ENCODE peak calls at places on chromosomes 7 and 10, in seven cellular contexts. Y is epithelial cell of esophagus, Z is fibroblast of pulmonary artery, O is astrocyte of the spinal cord, I is ovary, G is IMR-90, V is foreskin fibroblast. M is an unnamed sample.

GRCh38 chr7:129531721-129532120 is 29.4 kb downstream of the SMKR1 start:
- DNase-seq in Z (no peak), G (no peak), I (no peak), O (no peak), Y (no peak), V (no peak), M (no peak)

GRCh38 chr7:28517606-28518005 is 105.3 kb downstream of the CREB5 start:
- DNase-seq in G (no peak), Y (no peak), I (no peak), Z (no peak), O (no peak), V (no peak), M (no peak)

GRCh38 chr10:23196915-23197314 is 4.8 kb downstream of the PTF1A start:
- DNase-seq in Y (no peak), O (no peak), Z (no peak), V (no peak), G (no peak), I (no peak), M (no peak)

GRCh38 chr10:79239275-79239779 is 107.9 kb upstream of the PPIF start:
- DNase-seq in O (peak), Y (peak), I (no peak), V (peak), G (peak), Z (no peak), M (peak)

GRCh38 chr7:141072548-141073172 is 1.2 kb upstream of the TMEM178B start:
- DNase-seq in V (peak), I (peak), Y (peak), O (peak), G (peak), Z (peak), M (peak)

GRCh38 chr7:99365318-99366141 is 9.0 kb upstream of the ARPC1B start:
- DNase-seq in Y (peak), V (no peak), Z (no peak), O (no peak), G (no peak), I (peak), M (peak)

GRCh38 chr10:62815373-62816111 is 624 bp downstream of the EGR2 start:
- DNase-seq in G (no peak), Z (no peak), I (peak), V (peak), Y (peak), O (peak), M (no peak)

GRCh38 chr7:128697301-128697905 is 25.3 kb downstream of the GARIN1A start:
- DNase-seq in V (peak), Y (peak), G (peak), Z (peak), I (no peak), O (peak), M (peak)

GRCh38 chr10:100286051-100287033 is at the start of gene BLOC1S2:
- DNase-seq in O (peak), Z (peak), G (peak), I (peak), Y (peak), V (peak), M (peak)

GRCh38 chr10:87865201-87866025 is 2.0 kb downstream of the PTEN start:
- DNase-seq in Y (no peak), G (no peak), V (no peak), Z (no peak), I (no peak), O (peak), M (peak)

GRCh38 chr7:5633161-5634106 is 148.0 kb downstream of the RNF216 start:
- DNase-seq in Z (no peak), G (no peak), Y (no peak), I (no peak), V (peak), O (peak), M (no peak)

GRCh38 chr10:107727762-107728317 is 563.3 kb upstream of the SORCS1 start:
- DNase-seq in Y (peak), O (peak), V (peak), Z (peak), I (no peak), G (peak), M (peak)

GRCh38 chr10:2214035-2214434 is 476.7 kb upstream of the ADARB2 start:
- DNase-seq in G (no peak), I (no peak), Z (peak), V (no peak), Y (peak), O (peak), M (peak)

GRCh38 chr10:22849077-22849810 is 78.6 kb upstream of the ARMC3 start:
- DNase-seq in I (peak), V (peak), Z (peak), O (peak), G (no peak), Y (peak), M (peak)

GRCh38 chr10:50614444-50615137 is 9.2 kb downstream of the SGMS1 start:
- DNase-seq in O (no peak), I (no peak), V (no peak), Y (peak), G (no peak), Z (no peak), M (peak)

GRCh38 chr7:26813426-26813825 is 51.0 kb downstream of the SKAP2 start:
- DNase-seq in I (no peak), G (peak), O (peak), V (no peak), Y (no peak), Z (peak), M (no peak)

GRCh38 chr7:15015545-15016314 is 113.2 kb upstream of the DGKB start:
- DNase-seq in I (peak), V (peak), Z (peak), G (peak), O (peak), Y (peak), M (peak)

GRCh38 chr10:78295242-78295641 is 261.6 kb downstream of the RPS24 start:
- DNase-seq in O (no peak), Y (no peak), G (no peak), I (no peak), V (no peak), Z (no peak), M (no peak)

GRCh38 chr7:142139597-142140501 is 28.3 kb downstream of the MGAM2 start:
- DNase-seq in V (no peak), G (no peak), Y (no peak), O (no peak), Z (no peak), I (no peak), M (no peak)

GRCh38 chr10:13441476-13441875 is 87.3 kb downstream of the BEND7 start:
- DNase-seq in Y (no peak), O (no peak), I (no peak), V (no peak), G (no peak), Z (no peak), M (no peak)

GRCh38 chr10:94006591-94007550 is 13.1 kb downstream of the PLCE1 start:
- DNase-seq in Y (peak), Z (peak), V (peak), I (no peak), O (peak), G (peak), M (peak)

GRCh38 chr7:132573237-132573636 is 3.0 kb downstream of the PLXNA4 start:
- DNase-seq in V (no peak), O (no peak), Y (no peak), I (no peak), Z (no peak), G (no peak), M (no peak)
- TF ChIP-seq CTCF in V (no peak), O (peak), Y (no peak), I (no peak), Z (no peak), G (no peak), M (no peak)

GRCh38 chr10:119495545-119495944 is 47.0 kb downstream of the RGS10 start:
- DNase-seq in O (no peak), I (no peak), Z (no peak), V (no peak), G (no peak), Y (no peak), M (no peak)

GRCh38 chr10:119496282-119496681 is 46.2 kb downstream of the RGS10 start:
- DNase-seq in I (no peak), Y (no peak), O (no peak), V (no peak), G (no peak), Z (no peak), M (no peak)

GRCh38 chr10:119493155-119493554 is 49.4 kb downstream of the RGS10 start:
- DNase-seq in O (no peak), Y (no peak), Z (no peak), I (no peak), V (no peak), G (no peak), M (no peak)

GRCh38 chr10:119494224-119495060 is 48.1 kb downstream of the RGS10 start:
- DNase-seq in G (peak), O (no peak), V (peak), I (no peak), Y (no peak), Z (no peak), M (peak)

DNA sequence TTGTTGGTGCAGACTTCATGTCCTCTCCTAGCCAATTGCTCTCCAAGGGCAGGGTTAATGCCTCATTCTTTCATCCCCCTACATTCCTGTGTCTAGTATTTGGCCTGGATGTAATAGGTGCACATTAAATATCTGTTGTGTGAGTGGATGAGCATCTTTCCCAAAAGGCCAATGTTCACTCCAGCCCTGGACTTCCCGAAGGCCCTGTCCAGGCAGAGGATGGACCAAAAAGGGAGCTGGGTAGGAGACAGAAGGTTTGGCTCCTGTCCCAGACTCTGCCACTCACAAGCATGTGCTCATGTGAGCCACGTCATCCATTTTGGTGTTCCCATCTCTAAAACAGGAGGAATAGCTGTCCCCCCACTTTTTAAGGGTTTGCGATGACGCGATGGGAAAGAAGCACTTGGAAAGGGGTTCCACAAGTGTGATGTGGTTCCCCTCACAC is 47.4 kb downstream of the RGS10 start:
- DNase-seq in O (no peak), Y (no peak), V (peak), G (peak), Z (no peak), I (no peak), M (no peak)
- H3K4me3 ChIP-seq in O (no peak), Y (no peak), V (no peak), G (no peak), Z (no peak), I (no peak), M (no peak)

GRCh38 chr10:18476283-18476682 is 175.1 kb downstream of the NSUN6 start:
- DNase-seq in Y (no peak), O (no peak), G (no peak), I (no peak), V (no peak), Z (no peak), M (no peak)

GRCh38 chr10:18474111-18474455 is 177.3 kb downstream of the NSUN6 start:
- DNase-seq in Z (no peak), V (no peak), O (no peak), I (no peak), Y (no peak), G (no peak), M (no peak)

GRCh38 chr10:18473424-18474110 is 177.8 kb downstream of the NSUN6 start:
- DNase-seq in G (peak), I (no peak), V (no peak), Y (no peak), O (peak), Z (peak), M (no peak)

GRCh38 chr10:18469125-18469524 is 182.3 kb downstream of the NSUN6 start:
- DNase-seq in I (no peak), Z (no peak), G (no peak), V (no peak), Y (no peak), O (no peak), M (no peak)

DNA sequence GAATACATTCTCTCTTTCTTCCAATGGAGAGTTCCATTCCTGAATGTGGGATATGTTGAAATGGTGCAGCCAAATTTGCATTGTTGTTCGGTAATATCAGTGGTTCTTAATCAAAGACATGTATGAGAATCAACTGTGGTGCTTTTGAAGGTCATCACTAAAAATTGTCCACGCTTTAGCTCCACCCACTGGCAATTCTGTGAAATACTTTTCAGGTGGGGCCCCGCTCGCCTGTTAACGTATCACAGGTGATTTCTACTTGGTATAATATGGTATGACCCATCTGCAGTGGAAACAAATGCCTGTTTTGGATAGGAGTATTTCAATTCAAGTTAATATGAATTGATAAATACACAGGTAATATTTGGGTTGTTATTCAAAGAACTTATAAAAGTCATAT is 178.4 kb downstream of the NSUN6 start:
- DNase-seq in G (no peak), Z (no peak), O (no peak), Y (no peak), I (no peak), V (no peak), M (no peak)
- TF ChIP-seq CTCF in G (no peak), Z (no peak), O (no peak), Y (no peak), I (no peak), V (no peak), M (no peak)

GRCh38 chr7:1501487-1502270 is 2.5 kb downstream of the INTS1 start:
- DNase-seq in G (no peak), I (no peak), O (no peak), Z (no peak), Y (no peak), V (no peak), M (no peak)
- H3K4me3 ChIP-seq in G (no peak), I (no peak), O (no peak), Z (no peak), Y (no peak), V (no peak), M (no peak)

M was measured in bronchial epithelial cell.